ENCODE peak calls at places on chromosome 6, in five cellular contexts. R, P, N, C and U are unnamed samples.

GRCh38 chr6:7996538-7997225 is 67.5 kb downstream of the BLOC1S5 start:
- DNase-seq in R (no peak), P (peak), N (no peak), C (peak), U (no peak)

GRCh38 chr6:132512342-132512637 is 626 bp downstream of the STX7 start:
- DNase-seq in R (no peak), P (no peak), N (no peak), C (no peak), U (no peak)

GRCh38 chr6:72363844-72364740 is 257.8 kb upstream of the KCNQ5 start:
- DNase-seq in R (no peak), P (peak), N (no peak), C (peak), U (peak)

GRCh38 chr6:135953800-135954199 is 102.3 kb downstream of the PDE7B start:
- DNase-seq in R (no peak), P (no peak), N (no peak), C (no peak), U (no peak)

GRCh38 chr6:13419422-13419821 is 68.0 kb downstream of the GFOD1 start:
- DNase-seq in R (no peak), P (no peak), N (no peak), C (no peak), U (no peak)

GRCh38 chr6:113458368-113459010 is 398.7 kb upstream of the MARCKS start:
- DNase-seq in R (no peak), P (no peak), N (no peak), C (no peak), U (no peak)

GRCh38 chr6:136963259-136963658 is 41.2 kb downstream of the SLC35D3 start:
- DNase-seq in R (no peak), P (no peak), N (no peak), C (no peak), U (no peak)

GRCh38 chr6:142696689-142697088 is 248.3 kb downstream of the HIVEP2 start:
- DNase-seq in R (peak), P (no peak), N (peak), C (peak), U (no peak)

GRCh38 chr6:89035252-89036106 is 45.1 kb upstream of the PNRC1 start:
- DNase-seq in R (peak), P (peak), N (peak), C (peak), U (peak)

GRCh38 chr6:62371395-62371794 is 85.4 kb upstream of the KHDRBS2 start:
- DNase-seq in R (no peak), P (no peak), N (no peak), C (no peak), U (no peak)

GRCh38 chr6:161417712-161418457 is 144.0 kb upstream of the AGPAT4 start:
- DNase-seq in R (no peak), P (peak), N (no peak), C (peak), U (peak)

GRCh38 chr6:128954308-128955043 is 71.5 kb downstream of the LAMA2 start:
- DNase-seq in R (no peak), P (no peak), N (no peak), C (no peak), U (no peak)

GRCh38 chr6:137219664-137220252 is 573 bp upstream of the IFNGR1 start:
- DNase-seq in R (no peak), P (no peak), N (no peak), C (no peak), U (no peak)

GRCh38 chr6:8657522-8657921 is 222.2 kb upstream of the SLC35B3 start:
- DNase-seq in R (no peak), P (no peak), N (no peak), C (no peak), U (no peak)

GRCh38 chr6:151021878-151022277 is 156.4 kb downstream of the MTHFD1L start:
- DNase-seq in R (no peak), P (no peak), N (no peak), C (no peak), U (no peak)

GRCh38 chr6:110574817-110575216 is 98.4 kb upstream of the SLC22A16 start:
- DNase-seq in R (no peak), P (no peak), N (no peak), C (no peak), U (no peak)

GRCh38 chr6:125188594-125189203 is 35.1 kb downstream of the TPD52L1 start:
- DNase-seq in R (no peak), P (no peak), N (no peak), C (no peak), U (no peak)

GRCh38 chr6:26043389-26044139 is 43.7 kb upstream of the HFE start:
- DNase-seq in R (peak), P (no peak), N (peak), C (peak), U (peak)

GRCh38 chr6:5457983-5458683 is 196.8 kb downstream of the FARS2 start:
- DNase-seq in R (peak), P (no peak), N (peak), C (no peak), U (no peak)

GRCh38 chr6:137099689-137100398 is 55.1 kb upstream of the IL20RA start:
- DNase-seq in R (no peak), P (no peak), N (no peak), C (no peak), U (no peak)

GRCh38 chr6:17968081-17968518 is 19.3 kb downstream of the KIF13A start:
- DNase-seq in R (peak), P (no peak), N (no peak), C (peak), U (no peak)

GRCh38 chr6:170125447-170126300 is 165.2 kb downstream of the DLL1 start:
- DNase-seq in R (no peak), P (no peak), N (no peak), C (no peak), U (no peak)

GRCh38 chr6:139166956-139167313 is 32.1 kb downstream of the HECA start:
- DNase-seq in R (no peak), P (no peak), N (no peak), C (no peak), U (no peak)

GRCh38 chr6:121956782-121957181 is 442.7 kb upstream of the HSF2 start:
- DNase-seq in R (no peak), P (no peak), N (no peak), C (peak), U (no peak)

GRCh38 chr6:110180228-110181008 is at the start of gene CDC40:
- DNase-seq in R (peak), P (peak), N (peak), C (no peak), U (no peak)

DNA sequence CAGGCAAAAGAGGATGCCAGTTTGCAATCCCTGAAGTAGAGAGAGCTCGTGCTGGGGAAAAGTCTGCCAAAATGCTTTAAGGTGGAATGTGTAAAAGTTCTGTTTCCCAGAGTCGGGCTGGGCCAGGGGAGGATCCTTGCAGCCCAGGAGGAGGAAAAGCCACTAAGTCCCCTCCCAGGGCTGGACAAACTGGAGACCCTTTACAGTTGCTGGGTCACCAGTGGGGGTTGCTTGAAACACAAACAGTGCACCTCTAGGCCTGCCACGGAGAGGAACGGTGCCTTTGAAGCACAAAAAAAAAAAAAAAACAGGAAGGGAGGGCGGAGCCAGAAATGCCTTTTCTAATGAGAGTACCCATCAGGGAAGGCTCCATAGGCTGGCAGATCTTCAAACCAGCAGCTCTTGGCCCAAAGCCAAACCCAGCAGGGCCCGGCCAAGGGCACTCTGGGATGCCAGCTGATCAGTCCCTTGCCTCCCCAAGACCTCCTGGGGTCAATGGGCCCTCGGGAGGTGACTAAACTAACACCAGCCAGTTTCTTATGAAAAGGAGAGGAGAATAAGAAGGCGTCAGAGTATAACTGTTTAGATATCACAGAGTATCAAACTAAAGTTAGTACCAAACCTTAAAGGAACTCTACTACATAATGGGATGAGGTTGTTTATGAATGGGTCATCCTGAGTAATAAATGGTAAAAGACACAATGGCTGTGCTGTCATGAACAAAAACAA is 23.7 kb downstream of the HLA-A start:
- DNase-seq in R (peak), P (peak), N (peak), C (peak), U (no peak)
- TF ChIP-seq CTCF in R (no peak), P (no peak), N (no peak), C (no peak), U (no peak)

DNA sequence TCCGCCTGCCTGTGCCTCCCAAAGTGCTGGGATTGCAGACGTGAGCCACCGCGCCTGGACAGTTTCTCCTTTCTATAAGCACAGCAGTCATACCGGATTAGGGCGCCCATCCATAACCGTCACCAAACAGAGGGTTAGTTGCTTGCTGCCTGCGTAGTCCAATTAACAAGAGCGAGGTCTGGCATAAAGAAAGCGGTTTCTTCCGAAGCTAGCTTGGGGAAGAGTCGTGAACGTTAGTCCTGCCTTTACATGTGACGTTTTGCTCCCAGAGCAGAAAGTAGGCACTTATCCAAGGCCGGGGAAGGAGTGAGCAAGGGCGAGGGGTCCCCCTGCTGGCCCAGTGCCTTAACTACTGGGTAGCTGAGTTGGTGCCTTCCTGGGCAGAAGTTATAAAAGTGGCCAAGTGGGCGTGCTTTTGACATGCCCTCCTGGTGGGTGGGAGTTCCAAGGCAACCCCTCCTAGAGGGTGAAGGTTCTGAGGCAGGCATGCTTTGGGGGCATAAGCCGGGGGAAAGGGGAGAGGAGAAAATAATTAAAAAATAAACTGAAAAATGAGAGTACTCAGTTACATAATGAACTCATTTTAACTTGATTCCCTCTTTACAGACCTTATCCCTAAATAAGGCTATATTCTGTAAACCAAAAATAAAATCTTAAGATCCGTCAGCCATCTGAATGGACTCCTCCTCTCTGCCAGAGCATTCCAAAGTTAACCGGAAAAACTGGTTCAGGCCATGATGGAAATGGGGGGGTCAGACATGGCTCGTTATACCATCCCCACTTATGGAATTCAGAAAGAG is 88.0 kb downstream of the FAM217A start:
- DNase-seq in R (peak), P (peak), N (peak), C (peak), U (peak)
- H3K4me3 ChIP-seq in R (peak), P (no peak), N (no peak), C (peak), U (peak)

DNA sequence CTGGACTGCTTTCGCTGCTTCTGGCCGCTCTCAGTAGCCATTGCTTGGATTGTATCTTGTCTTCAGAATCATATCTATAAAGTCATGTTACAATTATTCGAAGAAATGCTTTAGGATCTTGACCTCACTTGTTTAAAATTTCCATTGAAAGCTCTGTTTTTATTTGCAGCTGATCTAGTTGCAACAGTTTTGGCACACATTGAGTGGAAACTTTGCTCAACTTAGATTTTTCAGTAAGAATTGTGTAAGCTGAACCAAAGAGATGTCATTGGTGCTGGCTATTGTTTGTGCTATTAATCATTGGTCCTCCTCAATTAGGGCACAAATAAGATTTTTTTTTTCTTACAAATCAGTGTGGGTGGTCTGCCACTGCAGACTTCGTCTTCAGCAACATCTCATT is 649.2 kb downstream of the MMUT start:
- DNase-seq in R (no peak), P (no peak), N (no peak), C (peak), U (no peak)
- TF ChIP-seq CTCF in R (no peak), P (no peak), N (no peak), C (no peak), U (no peak)

DNA sequence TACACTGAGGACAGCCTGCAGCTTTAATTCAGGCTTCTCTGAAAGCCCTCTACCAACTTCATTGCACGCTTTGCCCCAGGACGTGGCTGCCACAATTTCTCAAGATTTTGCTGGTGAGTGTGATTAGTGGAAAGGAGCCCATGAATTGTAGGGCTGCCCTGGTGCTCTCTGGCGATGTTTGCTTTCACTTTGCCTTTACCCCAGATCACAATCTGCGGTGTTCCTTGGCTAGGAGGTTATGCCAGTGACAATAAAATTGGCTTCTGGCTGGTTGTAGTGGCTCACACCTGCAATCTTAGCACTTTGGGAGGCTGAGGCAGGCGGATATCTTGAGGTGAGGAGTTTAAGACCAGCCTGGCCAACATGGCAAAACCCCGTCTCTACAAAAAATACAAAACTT is 139.3 kb downstream of the FOXC1 start:
- DNase-seq in R (no peak), P (no peak), N (no peak), C (no peak), U (no peak)
- H3K4me3 ChIP-seq in R (no peak), P (no peak), N (no peak), C (no peak), U (no peak)

DNA sequence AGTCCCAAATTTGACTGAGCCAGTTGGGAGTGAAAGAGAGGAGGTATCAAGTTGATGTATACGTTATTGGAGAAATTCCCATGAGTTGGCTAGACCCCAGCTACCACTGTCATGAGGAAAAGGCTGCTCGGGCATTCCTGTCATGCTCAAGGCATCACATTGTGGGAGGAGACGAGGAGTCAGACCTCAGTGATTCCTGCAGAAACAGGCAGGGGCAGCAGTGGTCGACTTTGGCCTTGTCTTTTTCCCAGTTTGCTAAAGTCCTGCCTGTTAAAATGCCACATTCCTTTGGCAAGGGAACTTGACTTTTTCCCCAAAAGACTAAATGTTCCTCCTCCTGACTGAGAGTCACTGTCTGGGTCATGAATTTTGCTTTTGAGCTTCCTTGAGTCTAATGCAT is 295.5 kb upstream of the HS3ST5 start:
- DNase-seq in R (no peak), P (no peak), N (no peak), C (no peak), U (no peak)
- TF ChIP-seq CTCF in R (no peak), P (no peak), N (no peak), C (no peak), U (no peak)